ENCODE peak calls at places on chromosomes 13 and 19, in five cellular contexts. One of them, this sample, is unnamed. For H3K27me3, the result is how much of the 10 kb centered on the place peaks cover.

GRCh38 chr19:13600091-13600490 is 93.8 kb upstream of the CACNA1A start:
- DNase-seq in GM23248: no peak
- DNase-seq in astrocyte: no peak
- DNase-seq in prostate gland: no peak
- DNase-seq in psoas muscle: no peak
- DNase-seq in this sample: no peak

GRCh38 chr13:21538753-21539152 is 65.2 kb downstream of the MICU2 start:
- DNase-seq in GM23248: no peak
- DNase-seq in astrocyte: no peak
- DNase-seq in prostate gland: no peak
- DNase-seq in psoas muscle: no peak
- DNase-seq in this sample: no peak

GRCh38 chr13:47639716-47640447 is 361.2 kb downstream of the SUCLA2 start:
- DNase-seq in GM23248: peak
- DNase-seq in astrocyte: no peak
- DNase-seq in prostate gland: no peak
- DNase-seq in psoas muscle: no peak
- DNase-seq in this sample: no peak

GRCh38 chr13:77386880-77387606 is 60.1 kb upstream of the MYCBP2 start:
- DNase-seq in GM23248: peak
- DNase-seq in astrocyte: peak
- DNase-seq in prostate gland: no peak
- DNase-seq in psoas muscle: no peak
- DNase-seq in this sample: peak

GRCh38 chr13:108018371-108018870 is 196.9 kb downstream of the LIG4 start:
- DNase-seq in GM23248: no peak
- DNase-seq in astrocyte: no peak
- DNase-seq in prostate gland: no peak
- DNase-seq in psoas muscle: no peak
- DNase-seq in this sample: no peak

GRCh38 chr19:34681478-34681877 is 4.0 kb downstream of the ZNF302 start:
- DNase-seq in GM23248: no peak
- DNase-seq in astrocyte: no peak
- DNase-seq in prostate gland: no peak
- DNase-seq in psoas muscle: no peak
- DNase-seq in this sample: no peak

GRCh38 chr13:110503037-110503901 is 58.3 kb downstream of the RAB20 start:
- DNase-seq in GM23248: peak
- DNase-seq in astrocyte: no peak
- DNase-seq in prostate gland: no peak
- DNase-seq in psoas muscle: peak
- DNase-seq in this sample: no peak

GRCh38 chr13:27172495-27172842 is 858 bp upstream of the USP12 start:
- DNase-seq in GM23248: peak
- DNase-seq in astrocyte: no peak
- DNase-seq in prostate gland: no peak
- DNase-seq in psoas muscle: no peak
- DNase-seq in this sample: no peak

GRCh38 chr19:9857920-9858746 is 23.0 kb downstream of the PIN1 start:
- DNase-seq in GM23248: no peak
- DNase-seq in astrocyte: no peak
- DNase-seq in prostate gland: no peak
- DNase-seq in psoas muscle: no peak
- DNase-seq in this sample: no peak

GRCh38 chr13:72505376-72505775 is 222.1 kb downstream of the MZT1 start:
- DNase-seq in GM23248: no peak
- DNase-seq in astrocyte: peak
- DNase-seq in prostate gland: no peak
- DNase-seq in psoas muscle: no peak
- DNase-seq in this sample: no peak

GRCh38 chr13:72508392-72508791 is 219.0 kb downstream of the MZT1 start:
- DNase-seq in GM23248: no peak
- DNase-seq in astrocyte: no peak
- DNase-seq in prostate gland: no peak
- DNase-seq in psoas muscle: no peak
- DNase-seq in this sample: no peak

GRCh38 chr13:72506706-72507105 is 220.7 kb downstream of the MZT1 start:
- DNase-seq in GM23248: no peak
- DNase-seq in astrocyte: no peak
- DNase-seq in prostate gland: no peak
- DNase-seq in psoas muscle: no peak
- DNase-seq in this sample: no peak

GRCh38 chr13:72504026-72504925 is 223.2 kb downstream of the MZT1 start:
- DNase-seq in GM23248: no peak
- DNase-seq in astrocyte: peak
- DNase-seq in prostate gland: no peak
- DNase-seq in psoas muscle: no peak
- DNase-seq in this sample: no peak

GRCh38 chr13:72507394-72508199 is 219.8 kb downstream of the MZT1 start:
- DNase-seq in GM23248: no peak
- DNase-seq in astrocyte: no peak
- DNase-seq in prostate gland: no peak
- DNase-seq in psoas muscle: no peak
- DNase-seq in this sample: no peak
- H3K4me3 ChIP-seq in GM23248: no peak
- H3K4me3 ChIP-seq in astrocyte: peak
- H3K4me3 ChIP-seq in prostate gland: no peak
- H3K4me3 ChIP-seq in psoas muscle: peak
- H3K4me3 ChIP-seq in this sample: peak

GRCh38 chr19:5142725-5143097 is 173.8 kb downstream of the KDM4B start:
- DNase-seq in GM23248: no peak
- DNase-seq in astrocyte: no peak
- DNase-seq in prostate gland: no peak
- DNase-seq in psoas muscle: peak
- DNase-seq in this sample: no peak
- H3K27me3 ChIP-seq in GM23248: under half
- H3K27me3 ChIP-seq in astrocyte: under half
- H3K27me3 ChIP-seq in prostate gland: under half
- H3K27me3 ChIP-seq in psoas muscle: under half
- H3K27me3 ChIP-seq in this sample: under half

DNA sequence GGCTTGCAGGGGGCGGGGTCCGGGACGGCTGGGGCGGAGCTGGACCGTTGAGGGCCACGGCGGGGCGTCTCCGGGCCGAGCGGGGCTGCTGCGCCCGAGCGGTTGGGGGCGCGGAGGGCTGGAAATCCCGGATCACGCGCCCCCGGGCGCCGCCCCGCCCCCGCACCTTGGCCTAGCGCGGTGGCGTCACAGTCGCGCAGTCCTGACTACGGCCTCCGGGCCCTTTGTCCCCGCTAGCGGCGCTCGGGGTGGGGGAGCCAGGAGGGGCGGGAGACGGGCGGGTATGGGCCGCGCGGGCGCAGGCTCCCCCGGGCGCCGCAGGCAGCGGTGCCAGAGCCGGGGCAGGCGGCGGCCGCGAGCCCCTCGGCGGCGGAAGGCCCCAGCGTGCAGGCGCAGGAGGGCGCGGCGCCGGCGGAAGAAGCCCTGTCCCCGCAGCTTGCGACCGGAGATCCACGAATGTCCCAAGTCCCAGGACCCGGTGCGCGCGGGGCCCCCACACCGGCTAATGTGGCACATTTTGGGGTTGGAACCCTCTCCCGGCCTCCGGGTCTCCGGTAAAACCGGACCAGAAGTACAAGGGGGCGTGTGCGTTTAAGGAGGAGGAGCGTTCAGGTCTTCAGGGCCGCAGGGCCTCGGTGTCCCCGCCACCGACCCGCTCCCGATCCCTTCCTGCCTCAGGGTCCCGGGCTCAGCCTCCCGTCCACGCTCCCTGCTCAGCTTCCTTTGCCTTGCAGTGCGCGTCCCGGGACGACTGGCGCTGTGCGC is 840 bp downstream of the GPX4 start:
- DNase-seq in GM23248: peak
- DNase-seq in astrocyte: peak
- DNase-seq in prostate gland: peak
- DNase-seq in psoas muscle: peak
- DNase-seq in this sample: peak
- H3K4me3 ChIP-seq in GM23248: peak
- H3K4me3 ChIP-seq in astrocyte: peak
- H3K4me3 ChIP-seq in prostate gland: peak
- H3K4me3 ChIP-seq in psoas muscle: peak
- H3K4me3 ChIP-seq in this sample: peak

GRCh38 chr19:39306075-39306474 is 9.9 kb downstream of the IFNL1 start:
- DNase-seq in GM23248: no peak
- DNase-seq in astrocyte: no peak
- DNase-seq in prostate gland: no peak
- DNase-seq in psoas muscle: no peak
- DNase-seq in this sample: no peak

GRCh38 chr19:39307233-39307821 is 11.1 kb downstream of the IFNL1 start:
- DNase-seq in GM23248: peak
- DNase-seq in astrocyte: no peak
- DNase-seq in prostate gland: no peak
- DNase-seq in psoas muscle: no peak
- DNase-seq in this sample: no peak

GRCh38 chr19:39308531-39309304 is 11.9 kb downstream of the LRFN1 start:
- DNase-seq in GM23248: peak
- DNase-seq in astrocyte: no peak
- DNase-seq in prostate gland: no peak
- DNase-seq in psoas muscle: no peak
- DNase-seq in this sample: no peak

GRCh38 chr19:39310558-39311311 is 9.9 kb downstream of the LRFN1 start:
- DNase-seq in GM23248: peak
- DNase-seq in astrocyte: peak
- DNase-seq in prostate gland: no peak
- DNase-seq in psoas muscle: no peak
- DNase-seq in this sample: no peak

DNA sequence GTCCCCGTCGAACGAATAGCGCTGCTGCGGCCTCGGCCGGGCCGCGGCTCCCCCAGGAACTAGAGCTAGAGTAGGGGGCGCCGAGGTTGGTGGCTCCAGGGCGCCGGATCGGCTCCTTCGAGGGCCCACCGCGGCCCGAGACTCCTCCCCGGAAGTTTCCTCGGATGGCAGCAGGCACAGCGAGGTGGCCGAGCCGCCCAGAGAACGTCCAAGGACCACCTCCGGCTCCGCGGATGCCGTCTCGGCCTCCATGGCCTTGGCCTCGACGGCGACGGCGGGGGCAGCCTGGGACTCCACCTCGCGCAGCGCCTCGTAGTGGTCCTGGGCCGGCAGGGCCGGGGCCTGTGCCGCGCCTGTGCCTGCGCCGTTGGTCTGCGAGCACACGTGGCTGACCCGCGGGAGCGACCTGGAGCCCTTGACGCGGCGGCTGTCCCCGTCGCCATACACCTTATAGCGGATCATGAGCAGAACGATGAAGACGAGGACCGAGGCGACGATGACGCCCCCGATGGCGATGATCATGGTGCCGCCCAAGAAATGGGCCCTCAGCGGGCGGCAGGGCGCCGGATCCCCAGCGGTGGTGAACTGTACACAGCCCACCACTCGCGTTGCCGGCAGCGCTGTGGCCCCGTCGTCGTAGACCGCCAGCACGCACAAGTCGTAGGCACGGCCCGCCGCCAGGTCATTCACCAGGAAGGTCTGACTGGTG is 11.8 kb downstream of the IFNL1 start:
- DNase-seq in GM23248: peak
- DNase-seq in astrocyte: no peak
- DNase-seq in prostate gland: no peak
- DNase-seq in psoas muscle: no peak
- DNase-seq in this sample: no peak
- H3K27me3 ChIP-seq in GM23248: half or more
- H3K27me3 ChIP-seq in astrocyte: half or more
- H3K27me3 ChIP-seq in prostate gland: under half
- H3K27me3 ChIP-seq in psoas muscle: half or more
- H3K27me3 ChIP-seq in this sample: under half

DNA sequence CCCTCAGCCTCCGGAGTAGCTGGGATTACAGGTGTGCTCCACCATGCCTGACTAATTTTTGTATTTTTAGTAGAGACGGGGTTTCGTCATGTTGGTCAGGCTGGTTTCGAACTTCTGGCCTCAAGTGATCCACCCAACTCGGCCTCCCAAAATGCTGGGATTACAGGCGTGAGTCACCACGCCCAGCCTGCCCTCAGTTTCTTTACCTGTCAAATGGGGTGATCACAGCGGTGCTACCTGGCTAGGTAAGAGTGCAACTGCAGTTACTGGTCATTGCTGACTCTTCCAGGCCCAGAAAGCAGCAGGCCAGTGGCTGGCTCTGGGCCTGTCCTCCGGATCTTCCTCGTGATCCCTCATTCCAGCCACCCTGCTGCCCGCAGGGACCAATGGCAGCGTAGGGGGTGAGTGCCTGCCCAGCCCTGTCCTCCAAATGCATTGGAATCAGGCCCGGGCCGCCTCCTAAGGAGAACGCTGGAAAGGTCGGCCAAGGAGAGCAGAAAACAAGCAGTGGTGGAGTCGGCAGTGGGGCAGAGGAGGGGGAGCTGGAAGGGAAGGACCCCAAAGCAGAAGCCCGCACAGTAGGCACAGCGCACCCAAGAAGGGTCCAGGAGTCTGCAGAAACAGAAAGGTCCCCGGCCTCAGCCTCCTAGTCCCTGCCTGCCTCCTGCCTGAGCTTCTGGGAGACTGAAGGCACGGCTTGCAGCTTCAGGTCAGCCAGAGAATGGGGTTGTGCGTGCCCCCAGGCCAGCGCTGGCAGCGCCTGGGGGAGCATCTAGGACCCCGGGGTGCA is 1.8 kb upstream of the SLC27A1 start:
- DNase-seq in GM23248: peak
- DNase-seq in astrocyte: no peak
- DNase-seq in prostate gland: peak
- DNase-seq in psoas muscle: peak
- DNase-seq in this sample: no peak
- H3K4me3 ChIP-seq in GM23248: peak
- H3K4me3 ChIP-seq in astrocyte: peak
- H3K4me3 ChIP-seq in prostate gland: peak
- H3K4me3 ChIP-seq in psoas muscle: peak
- H3K4me3 ChIP-seq in this sample: peak

DNA sequence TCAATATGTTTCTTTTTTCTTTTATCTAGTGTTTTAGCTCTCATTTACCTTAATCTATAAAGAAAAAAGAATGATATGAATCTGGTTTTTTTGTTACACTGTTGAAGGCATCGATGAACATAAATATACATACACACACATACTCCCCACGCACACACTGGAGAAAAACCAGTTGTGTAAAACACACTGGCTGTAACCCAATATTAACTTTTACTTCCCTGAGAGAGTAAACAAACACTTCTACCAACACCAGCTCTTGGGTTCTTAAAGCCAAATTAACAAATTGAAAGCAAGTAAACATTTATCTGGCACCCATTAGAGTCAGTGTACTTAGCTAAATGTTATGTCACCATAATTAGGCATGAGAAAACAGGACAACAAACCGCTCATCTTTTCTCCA is 145.7 kb downstream of the ABCC4 start:
- DNase-seq in GM23248: no peak
- DNase-seq in astrocyte: no peak
- DNase-seq in prostate gland: no peak
- DNase-seq in psoas muscle: no peak
- DNase-seq in this sample: no peak
- H3K27me3 ChIP-seq in GM23248: under half
- H3K27me3 ChIP-seq in astrocyte: under half
- H3K27me3 ChIP-seq in prostate gland: under half
- H3K27me3 ChIP-seq in psoas muscle: under half
- H3K27me3 ChIP-seq in this sample: under half

GRCh38 chr19:4068058-4068966 is 1.6 kb upstream of the ZBTB7A start:
- DNase-seq in GM23248: peak
- DNase-seq in astrocyte: no peak
- DNase-seq in prostate gland: no peak
- DNase-seq in psoas muscle: no peak
- DNase-seq in this sample: no peak
- H3K4me3 ChIP-seq in GM23248: peak
- H3K4me3 ChIP-seq in astrocyte: no peak
- H3K4me3 ChIP-seq in prostate gland: peak
- H3K4me3 ChIP-seq in psoas muscle: peak
- H3K4me3 ChIP-seq in this sample: peak

This sample was measured in MG63.